ENCODE peak calls at places on chromosomes 1 and 21, in six cellular contexts. One of them, this sample, is unnamed.

GRCh38 chr1:192652159-192652558 is 16.2 kb downstream of the RGS13 start:
- DNase-seq in esophagus muscularis mucosa: no peak
- DNase-seq in HCT116: no peak
- DNase-seq in AG04450: no peak
- DNase-seq in MCF 10A: no peak
- DNase-seq in HFFc6: no peak
- DNase-seq in this sample: no peak

GRCh38 chr1:114094303-114094663 is 59.4 kb downstream of the SYT6 start:
- DNase-seq in esophagus muscularis mucosa: no peak
- DNase-seq in HCT116: no peak
- DNase-seq in AG04450: no peak
- DNase-seq in MCF 10A: peak; percentile 35
- DNase-seq in HFFc6: peak; percentile 43
- DNase-seq in this sample: no peak

GRCh38 chr1:223175633-223176032 is 32.6 kb upstream of the TLR5 start:
- DNase-seq in esophagus muscularis mucosa: no peak
- DNase-seq in HCT116: no peak
- DNase-seq in AG04450: no peak
- DNase-seq in MCF 10A: no peak
- DNase-seq in HFFc6: no peak
- DNase-seq in this sample: no peak

GRCh38 chr1:86218859-86219258 is 62.3 kb upstream of the COL24A1 start:
- DNase-seq in esophagus muscularis mucosa: no peak
- DNase-seq in HCT116: no peak
- DNase-seq in AG04450: no peak
- DNase-seq in MCF 10A: no peak
- DNase-seq in HFFc6: no peak
- DNase-seq in this sample: no peak

GRCh38 chr1:186899577-186899976 is 70.8 kb downstream of the PLA2G4A start:
- DNase-seq in esophagus muscularis mucosa: no peak
- DNase-seq in HCT116: no peak
- DNase-seq in AG04450: no peak
- DNase-seq in MCF 10A: no peak
- DNase-seq in HFFc6: no peak
- DNase-seq in this sample: no peak

GRCh38 chr1:3530931-3531818 is 76.7 kb downstream of the ARHGEF16 start:
- DNase-seq in esophagus muscularis mucosa: peak; percentile 93
- DNase-seq in HCT116: peak; percentile 61
- DNase-seq in AG04450: no peak
- DNase-seq in MCF 10A: peak; percentile 87
- DNase-seq in HFFc6: peak; percentile 46
- DNase-seq in this sample: peak; percentile 86

GRCh38 chr1:24459551-24460266 is 42.9 kb upstream of the RCAN3 start:
- DNase-seq in esophagus muscularis mucosa: no peak
- DNase-seq in HCT116: no peak
- DNase-seq in AG04450: no peak
- DNase-seq in MCF 10A: no peak
- DNase-seq in HFFc6: no peak
- DNase-seq in this sample: peak; percentile 56

GRCh38 chr21:38538353-38538752 is 40.1 kb upstream of the ERG start:
- DNase-seq in esophagus muscularis mucosa: no peak
- DNase-seq in HCT116: no peak
- DNase-seq in AG04450: no peak
- DNase-seq in MCF 10A: peak; percentile 13
- DNase-seq in HFFc6: no peak
- DNase-seq in this sample: no peak

GRCh38 chr1:5651964-5652751 is 340.1 kb downstream of the NPHP4 start:
- DNase-seq in esophagus muscularis mucosa: no peak
- DNase-seq in HCT116: no peak
- DNase-seq in AG04450: no peak
- DNase-seq in MCF 10A: peak; percentile 90
- DNase-seq in HFFc6: no peak
- DNase-seq in this sample: peak; percentile 20

GRCh38 chr1:236808564-236809130 is 13.6 kb downstream of the MTR start:
- DNase-seq in esophagus muscularis mucosa: no peak
- DNase-seq in HCT116: no peak
- DNase-seq in AG04450: no peak
- DNase-seq in MCF 10A: no peak
- DNase-seq in HFFc6: no peak
- DNase-seq in this sample: no peak

GRCh38 chr21:38219049-38219628 is 37.7 kb upstream of the KCNJ15 start:
- DNase-seq in esophagus muscularis mucosa: peak; percentile 93
- DNase-seq in HCT116: peak; percentile 21
- DNase-seq in AG04450: peak; percentile 58
- DNase-seq in MCF 10A: peak; percentile 78
- DNase-seq in HFFc6: peak; percentile 58
- DNase-seq in this sample: peak; percentile 61

GRCh38 chr1:198842686-198843085 is 203.8 kb downstream of the PTPRC start:
- DNase-seq in esophagus muscularis mucosa: no peak
- DNase-seq in HCT116: no peak
- DNase-seq in AG04450: no peak
- DNase-seq in MCF 10A: no peak
- DNase-seq in HFFc6: no peak
- DNase-seq in this sample: no peak

GRCh38 chr21:45523411-45524101 is 18.7 kb downstream of the SLC19A1 start:
- DNase-seq in esophagus muscularis mucosa: no peak
- DNase-seq in HCT116: no peak
- DNase-seq in AG04450: no peak
- DNase-seq in MCF 10A: no peak
- DNase-seq in HFFc6: no peak
- DNase-seq in this sample: peak; percentile 0

GRCh38 chr1:207941664-207942063 is 30.7 kb upstream of the CD34 start:
- DNase-seq in esophagus muscularis mucosa: no peak
- DNase-seq in HCT116: no peak
- DNase-seq in AG04450: no peak
- DNase-seq in MCF 10A: peak; percentile 48
- DNase-seq in HFFc6: no peak
- DNase-seq in this sample: no peak

GRCh38 chr1:155967410-155968400 is 10.6 kb downstream of the ARHGEF2 start:
- DNase-seq in esophagus muscularis mucosa: no peak
- DNase-seq in HCT116: no peak
- DNase-seq in AG04450: no peak
- DNase-seq in MCF 10A: no peak
- DNase-seq in HFFc6: no peak
- DNase-seq in this sample: peak; percentile 40

GRCh38 chr1:173042806-173043205 is 7.9 kb downstream of the TNFSF18 start:
- DNase-seq in esophagus muscularis mucosa: no peak
- DNase-seq in HCT116: peak; percentile 69
- DNase-seq in AG04450: no peak
- DNase-seq in MCF 10A: no peak
- DNase-seq in HFFc6: no peak
- DNase-seq in this sample: no peak

GRCh38 chr1:31101147-31101502 is 35.6 kb upstream of the PUM1 start:
- DNase-seq in esophagus muscularis mucosa: no peak
- DNase-seq in HCT116: no peak
- DNase-seq in AG04450: no peak
- DNase-seq in MCF 10A: peak; percentile 65
- DNase-seq in HFFc6: peak; percentile 60
- DNase-seq in this sample: no peak

GRCh38 chr1:48794815-48795214 is 18.1 kb upstream of the BEND5 start:
- DNase-seq in esophagus muscularis mucosa: no peak
- DNase-seq in HCT116: no peak
- DNase-seq in AG04450: no peak
- DNase-seq in MCF 10A: peak; percentile 21
- DNase-seq in HFFc6: no peak
- DNase-seq in this sample: no peak

GRCh38 chr1:178124115-178124514 is 30.2 kb downstream of the RASAL2 start:
- DNase-seq in esophagus muscularis mucosa: no peak
- DNase-seq in HCT116: no peak
- DNase-seq in AG04450: no peak
- DNase-seq in MCF 10A: no peak
- DNase-seq in HFFc6: no peak
- DNase-seq in this sample: no peak

GRCh38 chr1:56868761-56869160 is 14.2 kb downstream of the C8A start:
- DNase-seq in esophagus muscularis mucosa: no peak
- DNase-seq in HCT116: no peak
- DNase-seq in AG04450: peak; percentile 3
- DNase-seq in MCF 10A: no peak
- DNase-seq in HFFc6: no peak
- DNase-seq in this sample: no peak

GRCh38 chr1:206873603-206874188 is 8.3 kb downstream of the IL20 start:
- DNase-seq in esophagus muscularis mucosa: no peak
- DNase-seq in HCT116: no peak
- DNase-seq in AG04450: no peak
- DNase-seq in MCF 10A: peak; percentile 92
- DNase-seq in HFFc6: no peak
- DNase-seq in this sample: no peak

GRCh38 chr1:225850370-225850769 is 31.8 kb downstream of the TMEM63A start:
- DNase-seq in esophagus muscularis mucosa: no peak
- DNase-seq in HCT116: no peak
- DNase-seq in AG04450: no peak
- DNase-seq in MCF 10A: no peak
- DNase-seq in HFFc6: no peak
- DNase-seq in this sample: no peak

GRCh38 chr1:173195596-173196088 is 11.5 kb downstream of the TNFSF4 start:
- DNase-seq in esophagus muscularis mucosa: no peak
- DNase-seq in HCT116: no peak
- DNase-seq in AG04450: no peak
- DNase-seq in MCF 10A: no peak
- DNase-seq in HFFc6: no peak
- DNase-seq in this sample: no peak

GRCh38 chr1:53349968-53350852 is 22.3 kb upstream of the LRP8 start:
- DNase-seq in esophagus muscularis mucosa: peak; percentile 88
- DNase-seq in HCT116: no peak
- DNase-seq in AG04450: no peak
- DNase-seq in MCF 10A: no peak
- DNase-seq in HFFc6: no peak
- DNase-seq in this sample: no peak

GRCh38 chr1:58785424-58786058 is 1.7 kb upstream of the JUN start:
- DNase-seq in esophagus muscularis mucosa: no peak
- DNase-seq in HCT116: no peak
- DNase-seq in AG04450: no peak
- DNase-seq in MCF 10A: peak; percentile 82
- DNase-seq in HFFc6: peak; percentile 21
- DNase-seq in this sample: peak; percentile 40

GRCh38 chr1:110879758-110880606 is 7.0 kb downstream of the CD53 start:
- DNase-seq in esophagus muscularis mucosa: no peak
- DNase-seq in HCT116: no peak
- DNase-seq in AG04450: no peak
- DNase-seq in MCF 10A: peak; percentile 15
- DNase-seq in HFFc6: no peak
- DNase-seq in this sample: no peak

GRCh38 chr1:186958520-186958919 is 129.8 kb downstream of the PLA2G4A start:
- DNase-seq in esophagus muscularis mucosa: no peak
- DNase-seq in HCT116: no peak
- DNase-seq in AG04450: peak; percentile 66
- DNase-seq in MCF 10A: peak; percentile 95
- DNase-seq in HFFc6: no peak
- DNase-seq in this sample: no peak

GRCh38 chr1:94713472-94714141 is 106.5 kb upstream of the SLC44A3 start:
- DNase-seq in esophagus muscularis mucosa: peak; percentile 97
- DNase-seq in HCT116: peak; percentile 89
- DNase-seq in AG04450: peak; percentile 97
- DNase-seq in MCF 10A: peak; percentile 98
- DNase-seq in HFFc6: peak; percentile 94
- DNase-seq in this sample: no peak

DNA sequence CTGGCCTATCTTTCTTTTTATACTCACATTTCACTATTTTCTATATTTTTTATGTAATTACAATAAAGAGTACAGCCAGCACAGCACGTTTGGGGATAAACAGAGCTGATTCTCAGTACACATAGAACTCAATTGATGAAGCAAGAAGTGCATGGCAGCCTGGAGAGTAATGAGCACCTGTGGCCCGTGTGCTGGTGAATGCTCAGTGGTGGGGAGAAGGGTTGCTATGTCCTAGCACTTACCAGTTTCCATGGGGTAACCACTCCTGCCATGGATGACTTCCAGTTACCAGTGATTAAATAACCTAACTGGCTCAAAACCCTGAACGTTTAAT is 332.0 kb downstream of the CAMTA1 start:
- DNase-seq in esophagus muscularis mucosa: no peak
- DNase-seq in HCT116: no peak
- DNase-seq in AG04450: no peak
- DNase-seq in MCF 10A: no peak
- DNase-seq in HFFc6: no peak
- DNase-seq in this sample: no peak
- TF ChIP-seq CTCF in esophagus muscularis mucosa: no peak
- TF ChIP-seq CTCF in HCT116: peak; percentile 38
- TF ChIP-seq CTCF in AG04450: no peak
- TF ChIP-seq CTCF in MCF 10A: no peak
- TF ChIP-seq CTCF in HFFc6: no peak
- TF ChIP-seq CTCF in this sample: peak; percentile 14

GRCh38 chr1:152018537-152018936 is 18.3 kb downstream of the S100A11 start:
- DNase-seq in esophagus muscularis mucosa: no peak
- DNase-seq in HCT116: no peak
- DNase-seq in AG04450: no peak
- DNase-seq in MCF 10A: no peak
- DNase-seq in HFFc6: peak; percentile 30
- DNase-seq in this sample: peak; percentile 41
- TF ChIP-seq CTCF in esophagus muscularis mucosa: no peak
- TF ChIP-seq CTCF in HCT116: peak; percentile 73
- TF ChIP-seq CTCF in AG04450: peak; percentile 38
- TF ChIP-seq CTCF in MCF 10A: no peak
- TF ChIP-seq CTCF in HFFc6: peak; percentile 79
- TF ChIP-seq CTCF in this sample: peak; percentile 25

DNA sequence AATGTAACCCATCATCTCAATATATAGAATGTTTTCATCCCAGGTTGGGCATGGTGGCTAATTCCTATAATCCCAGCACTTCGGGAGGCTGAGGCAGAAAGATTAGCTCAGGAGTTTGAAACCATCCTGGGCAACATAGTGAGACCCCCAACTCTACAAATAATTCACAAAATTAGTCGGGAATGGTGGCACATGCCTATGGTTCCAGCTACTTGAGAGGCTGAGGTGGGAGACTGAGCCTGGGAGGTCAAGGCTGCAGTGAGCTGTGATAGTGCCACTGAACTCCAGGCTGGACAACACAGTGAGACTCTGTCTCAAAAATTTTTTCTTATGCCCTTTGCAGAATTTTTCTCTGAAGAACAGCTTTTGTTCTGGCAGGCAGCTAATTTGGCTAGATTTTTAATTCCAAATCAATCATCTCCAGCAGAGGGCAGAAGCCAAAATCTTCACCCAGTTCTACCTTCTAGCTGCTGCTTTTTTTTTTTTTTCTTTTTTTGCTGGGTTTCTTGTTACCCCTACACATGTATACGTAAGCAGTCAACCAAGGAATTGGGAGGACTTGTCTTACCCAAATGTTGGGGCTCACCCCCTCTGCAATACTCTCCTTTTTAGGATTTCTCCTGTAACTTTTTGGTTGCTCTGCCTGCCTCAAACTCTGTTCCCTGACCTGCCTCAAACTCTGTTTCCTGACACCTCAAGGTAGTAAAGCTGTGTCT is 2.7 kb upstream of the RAD54L start:
- DNase-seq in esophagus muscularis mucosa: no peak
- DNase-seq in HCT116: no peak
- DNase-seq in AG04450: no peak
- DNase-seq in MCF 10A: peak; percentile 38
- DNase-seq in HFFc6: peak; percentile 39
- DNase-seq in this sample: no peak
- TF ChIP-seq CTCF in esophagus muscularis mucosa: no peak
- TF ChIP-seq CTCF in HCT116: peak; percentile 42
- TF ChIP-seq CTCF in AG04450: peak; percentile 38
- TF ChIP-seq CTCF in MCF 10A: peak; percentile 42
- TF ChIP-seq CTCF in HFFc6: peak; percentile 75
- TF ChIP-seq CTCF in this sample: peak; percentile 18

GRCh38 chr1:226870323-226871046 is at the start of gene PSEN2:
- DNase-seq in esophagus muscularis mucosa: peak; percentile 92
- DNase-seq in HCT116: peak; percentile 26
- DNase-seq in AG04450: no peak
- DNase-seq in MCF 10A: peak; percentile 74
- DNase-seq in HFFc6: peak; percentile 44
- DNase-seq in this sample: peak; percentile 78
- TF ChIP-seq CTCF in esophagus muscularis mucosa: peak; percentile 28
- TF ChIP-seq CTCF in HCT116: peak; percentile 21
- TF ChIP-seq CTCF in AG04450: peak; percentile 32
- TF ChIP-seq CTCF in MCF 10A: peak; percentile 53
- TF ChIP-seq CTCF in HFFc6: peak; percentile 54
- TF ChIP-seq CTCF in this sample: no peak

GRCh38 chr1:171245458-171246064 is 2.7 kb upstream of the FMO1 start:
- DNase-seq in esophagus muscularis mucosa: no peak
- DNase-seq in HCT116: peak; percentile 45
- DNase-seq in AG04450: no peak
- DNase-seq in MCF 10A: peak; percentile 77
- DNase-seq in HFFc6: peak; percentile 35
- DNase-seq in this sample: peak; percentile 23
- TF ChIP-seq CTCF in esophagus muscularis mucosa: peak; percentile 57
- TF ChIP-seq CTCF in HCT116: peak; percentile 82
- TF ChIP-seq CTCF in AG04450: peak; percentile 82
- TF ChIP-seq CTCF in MCF 10A: peak; percentile 78
- TF ChIP-seq CTCF in HFFc6: peak; percentile 82
- TF ChIP-seq CTCF in this sample: peak; percentile 73

This sample was measured in nephron progenitor cell.